ENCODE peak calls at places on chromosomes 3 and 15, in seven cellular contexts. A is heart right ventricle; M is CD8-positive, alpha-beta memory T cell; J is AG04450; G is psoas muscle; H is cardiac muscle cell; C is breast epithelium. P is an unnamed sample. For H3K9me3, the result is how much of the 10 kb centered on the place peaks cover.

GRCh38 chr3:162629372-162629771 is 1132.8 kb downstream of the OTOL1 start:
- DNase-seq in A (no peak), M (no peak), J (no peak), G (no peak), H (no peak), C (no peak), P (no peak)

GRCh38 chr15:89299896-89300295 is 34.7 kb downstream of the POLG start:
- DNase-seq in A (no peak), M (no peak), J (peak), G (no peak), H (peak), C (no peak), P (no peak)

GRCh38 chr3:177705976-177706866 is 508.9 kb upstream of the TBL1XR1 start:
- DNase-seq in A (peak), M (no peak), J (no peak), G (peak), H (peak), C (no peak), P (peak)

GRCh38 chr3:133401374-133402135 is 1.7 kb downstream of the BFSP2 start:
- DNase-seq in A (no peak), M (no peak), J (peak), G (no peak), H (peak), C (no peak), P (no peak)

GRCh38 chr3:66400381-66401156 is 100.3 kb downstream of the LRIG1 start:
- DNase-seq in A (no peak), M (no peak), J (no peak), G (no peak), H (no peak), C (no peak), P (no peak)

GRCh38 chr3:135966875-135967274 is 1.3 kb downstream of the PPP2R3A start:
- DNase-seq in A (no peak), M (no peak), J (no peak), G (no peak), H (no peak), C (no peak), P (no peak)

GRCh38 chr15:48414015-48414414 is 82.8 kb downstream of the DUT start:
- DNase-seq in A (no peak), M (no peak), J (no peak), G (no peak), H (peak), C (no peak), P (peak)

GRCh38 chr15:67521770-67522568 is 1.0 kb downstream of the C15orf61 start:
- DNase-seq in A (no peak), M (no peak), J (no peak), G (no peak), H (peak), C (no peak), P (no peak)

GRCh38 chr3:45546636-45547201 is 47.8 kb upstream of the LIMD1 start:
- DNase-seq in A (no peak), M (no peak), J (no peak), G (peak), H (no peak), C (no peak), P (no peak)

GRCh38 chr3:145251311-145251710 is 909.7 kb downstream of the PLOD2 start:
- DNase-seq in A (no peak), M (no peak), J (no peak), G (no peak), H (no peak), C (no peak), P (no peak)

GRCh38 chr3:132788299-132788698 is 66.1 kb upstream of the NPHP3 start:
- DNase-seq in A (no peak), M (no peak), J (peak), G (no peak), H (peak), C (peak), P (no peak)

GRCh38 chr3:123644358-123644757 is 59.5 kb upstream of the HACD2 start:
- DNase-seq in A (no peak), M (no peak), J (no peak), G (no peak), H (no peak), C (peak), P (no peak)

GRCh38 chr3:24400450-24400849 is 94.2 kb downstream of the THRB start:
- DNase-seq in A (no peak), M (no peak), J (no peak), G (no peak), H (no peak), C (no peak), P (no peak)

GRCh38 chr15:77487479-77487861 is 66.8 kb downstream of the HMG20A start:
- DNase-seq in A (no peak), M (no peak), J (no peak), G (no peak), H (no peak), C (no peak), P (no peak)

GRCh38 chr3:41126475-41126874 is 72.8 kb upstream of the CTNNB1 start:
- DNase-seq in A (no peak), M (no peak), J (no peak), G (no peak), H (no peak), C (no peak), P (no peak)

GRCh38 chr3:41127414-41127813 is 71.9 kb upstream of the CTNNB1 start:
- DNase-seq in A (no peak), M (no peak), J (no peak), G (no peak), H (no peak), C (no peak), P (no peak)

GRCh38 chr3:41129731-41130130 is 69.6 kb upstream of the CTNNB1 start:
- DNase-seq in A (no peak), M (no peak), J (no peak), G (no peak), H (no peak), C (no peak), P (no peak)

GRCh38 chr3:41126961-41127360 is 72.3 kb upstream of the CTNNB1 start:
- DNase-seq in A (no peak), M (no peak), J (no peak), G (no peak), H (no peak), C (no peak), P (no peak)

GRCh38 chr3:41125258-41125657 is 74.0 kb upstream of the CTNNB1 start:
- DNase-seq in A (no peak), M (no peak), J (no peak), G (no peak), H (no peak), C (no peak), P (no peak)
- H3K9me3 ChIP-seq in A (under half), M (under half), J (under half), G (under half), H (under half), C (under half), P (under half)

GRCh38 chr3:14170569-14171159 is 7.7 kb downstream of the XPC start:
- DNase-seq in A (no peak), M (no peak), J (peak), G (no peak), H (peak), C (no peak), P (no peak)
- H3K27ac ChIP-seq in A (no peak), M (no peak), J (no peak), G (no peak), H (no peak), C (no peak), P (no peak)

GRCh38 chr15:97141360-97141759 is 810.9 kb downstream of the NR2F2 start:
- DNase-seq in A (no peak), M (no peak), J (no peak), G (no peak), H (no peak), C (no peak), P (no peak)

GRCh38 chr15:97143847-97144711 is 813.6 kb downstream of the NR2F2 start:
- DNase-seq in A (no peak), M (no peak), J (no peak), G (no peak), H (no peak), C (no peak), P (no peak)

GRCh38 chr15:97140216-97140615 is 809.7 kb downstream of the NR2F2 start:
- DNase-seq in A (no peak), M (no peak), J (no peak), G (no peak), H (no peak), C (no peak), P (no peak)
- H3K9me3 ChIP-seq in A (under half), M (under half), J (under half), G (under half), H (under half), C (under half), P (under half)

GRCh38 chr3:188001052-188001567 is 152.8 kb upstream of the LPP start:
- DNase-seq in A (no peak), M (no peak), J (no peak), G (no peak), H (no peak), C (no peak), P (no peak)

GRCh38 chr3:187999821-188000220 is 154.1 kb upstream of the LPP start:
- DNase-seq in A (no peak), M (peak), J (no peak), G (no peak), H (no peak), C (no peak), P (no peak)

GRCh38 chr3:188001926-188002325 is 152.0 kb upstream of the LPP start:
- DNase-seq in A (no peak), M (no peak), J (no peak), G (no peak), H (no peak), C (no peak), P (no peak)

GRCh38 chr3:187998611-187999010 is 155.3 kb upstream of the LPP start:
- DNase-seq in A (no peak), M (no peak), J (no peak), G (no peak), H (no peak), C (no peak), P (no peak)

GRCh38 chr3:188000361-188000861 is 153.5 kb upstream of the LPP start:
- DNase-seq in A (no peak), M (peak), J (no peak), G (no peak), H (no peak), C (no peak), P (no peak)
- H3K27ac ChIP-seq in A (no peak), M (peak), J (no peak), G (no peak), H (no peak), C (no peak), P (no peak)

GRCh38 chr15:95698230-95698629 is 632.3 kb upstream of the NR2F2 start:
- DNase-seq in A (no peak), M (no peak), J (no peak), G (no peak), H (no peak), C (no peak), P (no peak)

GRCh38 chr15:95693917-95694316 is 636.6 kb upstream of the NR2F2 start:
- DNase-seq in A (no peak), M (no peak), J (no peak), G (no peak), H (no peak), C (no peak), P (no peak)

GRCh38 chr15:95701410-95701809 is 629.1 kb upstream of the NR2F2 start:
- DNase-seq in A (no peak), M (no peak), J (no peak), G (no peak), H (no peak), C (no peak), P (no peak)

GRCh38 chr15:95698971-95699370 is 631.5 kb upstream of the NR2F2 start:
- DNase-seq in A (no peak), M (no peak), J (no peak), G (no peak), H (no peak), C (no peak), P (no peak)

DNA sequence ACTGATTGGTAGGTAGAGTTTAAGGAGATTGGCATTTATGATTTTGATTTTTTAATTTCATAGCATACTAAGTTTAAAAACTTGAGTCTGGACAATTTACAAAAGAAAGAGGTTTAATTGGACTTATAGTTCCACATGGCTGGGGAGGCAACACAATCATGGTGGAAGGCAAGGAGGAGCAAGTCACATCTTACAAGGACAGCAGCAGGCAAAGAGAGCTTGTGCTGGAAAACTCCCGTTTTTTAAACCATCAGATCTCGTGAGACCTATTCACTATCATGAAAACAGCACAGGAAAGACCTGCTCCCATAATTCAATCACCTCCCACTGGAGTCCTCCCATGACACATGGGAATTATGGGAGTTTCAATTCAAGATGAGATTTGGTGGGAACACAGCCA is 630.9 kb upstream of the NR2F2 start:
- DNase-seq in A (no peak), M (no peak), J (no peak), G (no peak), H (no peak), C (no peak), P (no peak)
- H3K9me3 ChIP-seq in A (half or more), M (under half), J (under half), G (under half), H (under half), C (under half), P (under half)

GRCh38 chr3:194470615-194471014 is 16.2 kb downstream of the ATP13A3 start:
- DNase-seq in A (no peak), M (no peak), J (no peak), G (no peak), H (peak), C (no peak), P (no peak)

GRCh38 chr3:194469977-194470376 is 16.8 kb downstream of the ATP13A3 start:
- DNase-seq in A (no peak), M (no peak), J (no peak), G (no peak), H (no peak), C (no peak), P (no peak)

GRCh38 chr3:194466761-194467356 is 19.9 kb downstream of the ATP13A3 start:
- DNase-seq in A (no peak), M (no peak), J (no peak), G (no peak), H (no peak), C (no peak), P (no peak)

GRCh38 chr3:194465920-194466570 is 20.8 kb downstream of the ATP13A3 start:
- DNase-seq in A (no peak), M (no peak), J (no peak), G (no peak), H (no peak), C (no peak), P (no peak)

GRCh38 chr3:194468086-194468485 is 18.7 kb downstream of the ATP13A3 start:
- DNase-seq in A (no peak), M (no peak), J (no peak), G (no peak), H (no peak), C (no peak), P (no peak)
- H3K27ac ChIP-seq in A (no peak), M (no peak), J (no peak), G (no peak), H (no peak), C (no peak), P (no peak)

GRCh38 chr15:95113041-95113440 is 881.7 kb downstream of the MCTP2 start:
- DNase-seq in A (no peak), M (no peak), J (no peak), G (no peak), H (no peak), C (no peak), P (no peak)
- H3K9me3 ChIP-seq in A (under half), M (under half), J (under half), G (under half), H (under half), C (under half), P (under half)